ENCODE peak calls at places on chromosomes 16 and 17, in nine cellular contexts. W is CD8-positive, alpha-beta memory T cell; U is tibial artery; X is AG10803; E is A673; D is A549; B is astrocyte of the spinal cord; G is breast epithelium; Q is lung. I is an unnamed sample.

GRCh38 chr16:69831212-69832123 is 69.3 kb downstream of the WWP2 start:
- DNase-seq in W (no peak), U (no peak), X (peak), E (no peak), D (peak), B (peak), G (no peak), Q (no peak), I (no peak)

GRCh38 chr17:851986-852385 is 69.8 kb downstream of the MRM3 start:
- DNase-seq in W (no peak), U (no peak), X (no peak), E (no peak), D (no peak), B (no peak), G (no peak), Q (no peak), I (no peak)

GRCh38 chr16:54694651-54695050 is 236.0 kb upstream of the IRX5 start:
- DNase-seq in W (no peak), U (no peak), X (no peak), E (no peak), D (no peak), B (no peak), G (no peak), Q (no peak), I (peak)

GRCh38 chr17:46772013-46772878 is 46.2 kb downstream of the WNT3 start:
- DNase-seq in W (no peak), U (no peak), X (peak), E (peak), D (peak), B (no peak), G (no peak), Q (peak), I (no peak)

GRCh38 chr16:49462989-49463371 is 89.4 kb downstream of the C16orf78 start:
- DNase-seq in W (peak), U (no peak), X (no peak), E (no peak), D (no peak), B (no peak), G (no peak), Q (no peak), I (peak)

GRCh38 chr16:4358831-4359561 is 7.9 kb upstream of the PAM16 start:
- DNase-seq in W (peak), U (no peak), X (no peak), E (peak), D (peak), B (no peak), G (no peak), Q (peak), I (no peak)

GRCh38 chr16:15853021-15853420 is 3.8 kb downstream of the MYH11 start:
- DNase-seq in W (no peak), U (no peak), X (no peak), E (no peak), D (no peak), B (no peak), G (no peak), Q (no peak), I (no peak)

GRCh38 chr17:42122371-42123303 is at the start of gene HSPB9:
- DNase-seq in W (no peak), U (no peak), X (no peak), E (no peak), D (no peak), B (no peak), G (peak), Q (peak), I (no peak)

GRCh38 chr17:28865946-28866752 is 11.3 kb downstream of the ERAL1 start:
- DNase-seq in W (no peak), U (no peak), X (no peak), E (peak), D (no peak), B (peak), G (no peak), Q (no peak), I (no peak)

GRCh38 chr16:49674255-49674980 is 181.5 kb downstream of the ZNF423 start:
- DNase-seq in W (no peak), U (no peak), X (no peak), E (no peak), D (peak), B (no peak), G (no peak), Q (no peak), I (no peak)

GRCh38 chr17:81165246-81166032 is at the start of gene PVALEF:
- DNase-seq in W (no peak), U (no peak), X (no peak), E (no peak), D (peak), B (no peak), G (no peak), Q (no peak), I (no peak)

GRCh38 chr16:87423429-87423828 is 31.3 kb downstream of the MAP1LC3B start:
- DNase-seq in W (no peak), U (no peak), X (no peak), E (no peak), D (no peak), B (no peak), G (no peak), Q (no peak), I (no peak)

GRCh38 chr17:43758497-43759174 is at the start of gene SOST:
- DNase-seq in W (no peak), U (no peak), X (no peak), E (no peak), D (no peak), B (no peak), G (no peak), Q (no peak), I (no peak)

GRCh38 chr16:75402821-75403475 is 30.4 kb downstream of the CFDP1 start:
- DNase-seq in W (peak), U (no peak), X (peak), E (peak), D (peak), B (peak), G (no peak), Q (no peak), I (no peak)

GRCh38 chr16:81523387-81524115 is 78.9 kb downstream of the CMIP start:
- DNase-seq in W (no peak), U (no peak), X (peak), E (no peak), D (peak), B (peak), G (peak), Q (no peak), I (no peak)

GRCh38 chr17:43721537-43722268 is 36.9 kb downstream of the SOST start:
- DNase-seq in W (no peak), U (no peak), X (peak), E (no peak), D (peak), B (no peak), G (no peak), Q (no peak), I (no peak)

GRCh38 chr16:30354423-30355143 is 525 bp downstream of the CD2BP2 start:
- DNase-seq in W (peak), U (no peak), X (no peak), E (no peak), D (no peak), B (no peak), G (no peak), Q (no peak), I (no peak)

GRCh38 chr16:23145608-23146007 is 3.6 kb downstream of the USP31 start:
- DNase-seq in W (no peak), U (no peak), X (peak), E (peak), D (peak), B (peak), G (no peak), Q (no peak), I (no peak)

GRCh38 chr17:51050291-51051033 is 70.2 kb downstream of the SPAG9 start:
- DNase-seq in W (no peak), U (no peak), X (no peak), E (no peak), D (no peak), B (no peak), G (no peak), Q (no peak), I (no peak)

GRCh38 chr17:9072626-9073339 is 51.5 kb downstream of the NTN1 start:
- DNase-seq in W (no peak), U (peak), X (peak), E (no peak), D (no peak), B (peak), G (peak), Q (peak), I (no peak)

GRCh38 chr17:31838641-31839225 is 20.3 kb downstream of the COPRS start:
- DNase-seq in W (no peak), U (no peak), X (peak), E (no peak), D (no peak), B (peak), G (no peak), Q (no peak), I (no peak)

GRCh38 chr17:75525806-75526554 is 483 bp downstream of the LLGL2 start:
- DNase-seq in W (no peak), U (no peak), X (no peak), E (no peak), D (no peak), B (no peak), G (no peak), Q (peak), I (no peak)
- H3K4me3 ChIP-seq in W (peak), U (peak), X (no peak), E (peak), D (peak), B (peak), G (peak), Q (peak), I (peak)

DNA sequence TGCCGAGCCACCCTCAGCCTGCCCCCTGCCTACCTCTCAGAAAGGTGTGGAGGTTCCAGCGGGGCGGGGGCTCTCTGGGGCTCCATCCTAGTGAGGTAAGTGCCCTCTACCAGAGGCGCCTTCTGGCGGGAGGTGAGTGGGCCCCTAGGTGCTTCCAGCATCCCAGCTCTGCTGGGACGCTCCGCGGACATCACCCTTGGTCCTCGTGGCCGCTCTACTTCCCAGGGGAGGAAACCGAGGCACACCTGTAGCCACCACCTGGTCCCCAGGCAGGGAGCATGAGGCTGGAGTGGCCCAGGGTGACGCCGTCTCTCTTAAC is 1.4 kb downstream of the MCRIP2 start:
- DNase-seq in W (no peak), U (no peak), X (no peak), E (no peak), D (no peak), B (no peak), G (no peak), Q (no peak), I (no peak)
- H3K4me3 ChIP-seq in W (no peak), U (peak), X (peak), E (peak), D (peak), B (no peak), G (no peak), Q (no peak), I (peak)

DNA sequence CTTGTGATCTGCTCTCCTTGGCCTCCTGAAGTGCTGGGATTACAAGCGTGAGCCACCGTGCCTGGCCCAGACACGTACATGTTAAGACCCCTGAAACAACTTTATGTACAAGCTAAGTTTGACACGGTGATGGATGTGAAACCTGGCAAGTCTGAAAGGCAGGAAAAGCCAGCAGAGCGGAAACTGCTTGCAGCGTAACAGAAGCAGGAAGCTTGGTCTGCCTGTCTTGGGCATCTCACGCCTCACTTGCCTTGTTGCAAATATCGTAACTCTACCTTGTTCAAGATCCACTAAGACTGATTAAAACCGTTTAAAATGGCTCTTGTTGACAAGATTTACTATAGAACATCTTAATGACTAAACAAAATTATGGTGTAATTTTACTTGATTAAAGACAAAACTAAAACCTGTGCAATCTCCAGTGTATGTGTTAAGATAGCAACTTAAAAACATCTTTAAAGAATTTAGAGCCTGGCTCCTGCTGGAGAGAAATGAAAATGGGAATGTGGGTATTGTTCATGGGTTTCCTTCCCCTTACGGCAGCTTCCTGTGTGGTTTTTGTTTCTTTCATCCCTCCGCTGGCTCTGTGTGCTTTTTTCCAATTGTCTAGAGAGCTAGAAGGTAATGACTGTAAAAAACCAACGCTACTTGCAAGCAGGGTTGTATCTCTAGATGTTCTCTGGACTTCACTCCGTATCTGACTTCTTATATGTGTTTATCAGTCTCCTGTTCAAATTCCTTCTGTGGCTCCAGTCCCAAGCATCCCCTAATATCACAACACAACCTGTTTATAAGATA is 477.6 kb downstream of the XYLT1 start:
- DNase-seq in W (peak), U (no peak), X (no peak), E (no peak), D (no peak), B (no peak), G (no peak), Q (no peak), I (no peak)
- H3K4me3 ChIP-seq in W (peak), U (no peak), X (no peak), E (no peak), D (no peak), B (no peak), G (no peak), Q (no peak), I (no peak)

GRCh38 chr17:40321502-40322416 is 12.8 kb downstream of the RARA start:
- DNase-seq in W (no peak), U (peak), X (no peak), E (no peak), D (no peak), B (no peak), G (no peak), Q (peak), I (no peak)

GRCh38 chr17:40322417-40323315 is 13.7 kb downstream of the RARA start:
- DNase-seq in W (peak), U (peak), X (peak), E (peak), D (peak), B (peak), G (peak), Q (peak), I (no peak)

GRCh38 chr17:40323731-40324650 is 15.0 kb downstream of the RARA start:
- DNase-seq in W (peak), U (peak), X (peak), E (no peak), D (no peak), B (no peak), G (peak), Q (peak), I (no peak)

GRCh38 chr17:40325156-40326013 is 16.4 kb downstream of the RARA start:
- DNase-seq in W (peak), U (no peak), X (no peak), E (no peak), D (no peak), B (no peak), G (no peak), Q (no peak), I (no peak)

DNA sequence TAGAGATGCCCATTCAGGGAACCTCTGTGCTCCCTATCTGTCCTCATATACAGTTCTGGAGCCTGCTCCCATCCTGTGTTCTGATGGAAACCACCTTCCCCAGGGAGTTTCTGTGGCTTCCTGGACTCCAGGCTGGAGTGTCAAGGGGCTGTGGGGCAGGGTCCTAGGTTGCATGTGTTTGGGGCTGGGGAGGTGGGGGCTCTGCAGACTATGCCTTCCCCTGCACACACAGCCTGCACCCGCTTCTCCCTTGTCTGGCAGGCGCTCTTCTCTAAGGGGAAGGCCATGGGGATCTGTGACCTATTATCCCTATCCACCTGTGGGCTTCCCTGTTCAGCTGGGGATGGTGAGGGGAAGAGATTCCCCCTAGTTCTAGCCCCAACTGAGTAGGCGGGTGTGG is 14.3 kb downstream of the RARA start:
- DNase-seq in W (no peak), U (no peak), X (no peak), E (no peak), D (no peak), B (no peak), G (no peak), Q (no peak), I (no peak)
- H3K4me3 ChIP-seq in W (peak), U (peak), X (no peak), E (no peak), D (no peak), B (no peak), G (peak), Q (no peak), I (peak)